ENCODE peak calls at places on chromosome 5, in seven cellular contexts. U, Y, H, V, N, F and A are unnamed samples.

GRCh38 chr5:42059778-42060464 is 134.8 kb downstream of the FBXO4 start:
- DNase-seq in U (no peak), Y (no peak), H (no peak), V (no peak), N (no peak), F (no peak), A (no peak)

GRCh38 chr5:139861021-139861888 is 65.6 kb downstream of the PSD2 start:
- DNase-seq in U (no peak), Y (peak), H (no peak), V (no peak), N (no peak), F (no peak), A (no peak)

GRCh38 chr5:76269259-76269958 is 133.7 kb upstream of the IQGAP2 start:
- DNase-seq in U (no peak), Y (no peak), H (no peak), V (no peak), N (no peak), F (no peak), A (no peak)

GRCh38 chr5:140242890-140243585 is 59.9 kb downstream of the PFDN1 start:
- DNase-seq in U (no peak), Y (no peak), H (no peak), V (no peak), N (no peak), F (no peak), A (no peak)

GRCh38 chr5:128216860-128217531 is 133.4 kb downstream of the SLC12A2 start:
- DNase-seq in U (no peak), Y (peak), H (peak), V (no peak), N (no peak), F (no peak), A (no peak)

GRCh38 chr5:10600629-10601245 is 36.9 kb downstream of the ANKRD33B start:
- DNase-seq in U (no peak), Y (peak), H (no peak), V (no peak), N (no peak), F (no peak), A (no peak)

GRCh38 chr5:140084466-140084865 is 29.4 kb upstream of the PURA start:
- DNase-seq in U (no peak), Y (no peak), H (peak), V (peak), N (no peak), F (no peak), A (no peak)

GRCh38 chr5:10453564-10453963 is 11.9 kb downstream of the ROPN1L start:
- DNase-seq in U (no peak), Y (peak), H (no peak), V (no peak), N (no peak), F (no peak), A (no peak)

GRCh38 chr5:18305288-18305899 is 671.1 kb downstream of the TAF11L14 start:
- DNase-seq in U (no peak), Y (peak), H (no peak), V (no peak), N (peak), F (no peak), A (peak)

GRCh38 chr5:123133438-123134100 is 44.5 kb downstream of the PRDM6 start:
- DNase-seq in U (no peak), Y (no peak), H (no peak), V (no peak), N (peak), F (no peak), A (no peak)

GRCh38 chr5:176740702-176741565 is 69.4 kb upstream of the UNC5A start:
- DNase-seq in U (peak), Y (no peak), H (no peak), V (peak), N (no peak), F (no peak), A (peak)

GRCh38 chr5:134902071-134902801 is 2.7 kb upstream of the PCBD2 start:
- DNase-seq in U (no peak), Y (no peak), H (no peak), V (no peak), N (no peak), F (no peak), A (no peak)

GRCh38 chr5:169646856-169647255 is 9.8 kb downstream of the DOCK2 start:
- DNase-seq in U (no peak), Y (no peak), H (no peak), V (no peak), N (no peak), F (no peak), A (no peak)

GRCh38 chr5:168746893-168747640 is 167.9 kb upstream of the PANK3 start:
- DNase-seq in U (no peak), Y (no peak), H (no peak), V (no peak), N (no peak), F (no peak), A (peak)

GRCh38 chr5:123929055-123929474 is 417.1 kb downstream of the CSNK1G3 start:
- DNase-seq in U (no peak), Y (no peak), H (no peak), V (no peak), N (no peak), F (no peak), A (no peak)

GRCh38 chr5:135990518-135991240 is 35.9 kb upstream of the LECT2 start:
- DNase-seq in U (no peak), Y (no peak), H (no peak), V (no peak), N (no peak), F (no peak), A (no peak)

GRCh38 chr5:2138896-2139295 is 256.2 kb upstream of the IRX4 start:
- DNase-seq in U (no peak), Y (no peak), H (no peak), V (no peak), N (no peak), F (no peak), A (no peak)

GRCh38 chr5:159441441-159441840 is 111.2 kb upstream of the IL12B start:
- DNase-seq in U (no peak), Y (peak), H (peak), V (no peak), N (no peak), F (no peak), A (no peak)

GRCh38 chr5:83368835-83369234 is 102.7 kb upstream of the VCAN start:
- DNase-seq in U (no peak), Y (no peak), H (no peak), V (no peak), N (no peak), F (no peak), A (no peak)

GRCh38 chr5:115429345-115429940 is 115.1 kb downstream of the FEM1C start:
- DNase-seq in U (no peak), Y (no peak), H (no peak), V (no peak), N (no peak), F (no peak), A (no peak)

GRCh38 chr5:6251579-6252102 is 126.7 kb downstream of the MED10 start:
- DNase-seq in U (no peak), Y (no peak), H (no peak), V (no peak), N (no peak), F (no peak), A (no peak)

GRCh38 chr5:52993367-52993766 is 4.2 kb downstream of the ITGA2 start:
- DNase-seq in U (no peak), Y (no peak), H (no peak), V (no peak), N (no peak), F (no peak), A (no peak)

GRCh38 chr5:72649449-72649848 is 142.2 kb upstream of the ZNF366 start:
- DNase-seq in U (no peak), Y (peak), H (no peak), V (peak), N (peak), F (no peak), A (peak)

GRCh38 chr5:126139773-126140172 is 283.4 kb upstream of the GRAMD2B start:
- DNase-seq in U (no peak), Y (no peak), H (no peak), V (no peak), N (peak), F (no peak), A (peak)

GRCh38 chr5:80761966-80762365 is 107.2 kb upstream of the DHFR start:
- DNase-seq in U (no peak), Y (no peak), H (no peak), V (no peak), N (no peak), F (no peak), A (no peak)

GRCh38 chr5:154756871-154757646 is 1.9 kb downstream of the LARP1 start:
- DNase-seq in U (peak), Y (peak), H (peak), V (peak), N (peak), F (peak), A (peak)

GRCh38 chr5:118095100-118095499 is 893.2 kb downstream of the DTWD2 start:
- DNase-seq in U (no peak), Y (no peak), H (no peak), V (no peak), N (peak), F (no peak), A (no peak)
- H3K27ac ChIP-seq in U (no peak), Y (no peak), H (no peak), V (no peak), N (no peak), F (no peak), A (no peak)

DNA sequence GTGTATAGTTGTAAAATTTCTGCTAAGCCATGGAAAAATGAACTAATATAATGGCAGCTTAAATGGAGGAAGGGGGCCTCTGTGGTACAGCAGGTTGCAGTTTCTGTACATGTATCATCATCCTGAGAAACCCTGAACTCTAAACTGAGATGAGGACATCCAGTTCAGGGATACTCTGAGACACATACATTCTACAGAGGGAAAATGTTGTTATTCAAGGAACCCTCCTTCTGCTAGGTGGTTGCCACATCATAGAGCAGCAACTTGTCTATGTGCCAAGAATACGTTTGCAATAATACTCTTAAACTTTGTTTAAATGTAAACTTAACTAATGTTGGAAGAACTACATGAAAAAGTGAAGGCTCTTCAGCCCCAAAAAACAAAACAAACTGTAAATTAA is 1310.8 kb upstream of the WWC1 start:
- DNase-seq in U (no peak), Y (no peak), H (no peak), V (no peak), N (peak), F (no peak), A (no peak)
- H3K27ac ChIP-seq in U (no peak), Y (no peak), H (no peak), V (peak), N (no peak), F (no peak), A (no peak)

GRCh38 chr5:65721775-65722574 is at the start of the genes NLN and SGTB:
- DNase-seq in U (peak), Y (peak), H (peak), V (peak), N (peak), F (peak), A (peak)

GRCh38 chr5:65722575-65723424 is 795 bp downstream of the NLN start:
- DNase-seq in U (no peak), Y (peak), H (peak), V (no peak), N (peak), F (peak), A (peak)

GRCh38 chr5:65718576-65719310 is 3.2 kb downstream of the SGTB start:
- DNase-seq in U (no peak), Y (no peak), H (no peak), V (no peak), N (no peak), F (no peak), A (no peak)

DNA sequence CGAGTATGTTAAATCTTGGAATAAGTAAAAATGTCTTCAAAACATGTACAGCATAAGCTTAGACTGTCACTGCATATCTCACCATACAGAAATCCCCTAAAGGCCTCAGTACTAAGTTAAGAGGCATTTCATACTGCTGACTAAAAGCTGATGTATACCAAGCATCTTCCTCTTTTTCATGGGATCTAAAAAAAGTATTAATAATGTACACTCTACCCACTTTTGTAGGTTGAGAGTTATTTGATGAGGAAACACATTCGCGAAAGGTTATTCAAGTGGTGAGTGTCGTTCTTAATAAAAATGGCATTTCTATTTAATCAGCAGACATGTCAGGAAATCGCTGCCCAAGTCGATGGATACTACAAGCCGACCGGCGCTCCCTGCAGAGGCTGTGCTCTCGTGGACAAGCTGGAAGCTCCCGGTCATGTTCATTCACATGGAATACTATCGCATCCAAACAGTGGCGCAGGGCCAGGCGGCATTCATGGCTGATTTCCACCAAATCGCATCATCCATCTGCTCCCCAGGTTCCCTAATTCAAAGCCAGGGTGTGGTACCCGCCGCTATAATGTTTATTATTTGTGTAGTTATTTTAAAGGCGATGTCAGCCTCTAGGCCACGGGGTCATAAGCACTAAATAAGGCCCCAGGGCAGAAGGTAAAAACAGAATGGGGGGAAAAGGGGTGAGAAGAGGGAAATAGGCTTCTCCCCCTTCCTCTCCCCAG is 697 bp downstream of the SGTB start:
- DNase-seq in U (peak), Y (peak), H (peak), V (peak), N (peak), F (peak), A (peak)
- H3K27ac ChIP-seq in U (peak), Y (peak), H (no peak), V (peak), N (no peak), F (peak), A (no peak)

GRCh38 chr5:178590924-178591423 is 781 bp upstream of the COL23A1 start:
- DNase-seq in U (no peak), Y (peak), H (no peak), V (no peak), N (no peak), F (no peak), A (no peak)
- H3K27ac ChIP-seq in U (no peak), Y (peak), H (no peak), V (peak), N (no peak), F (no peak), A (no peak)

DNA sequence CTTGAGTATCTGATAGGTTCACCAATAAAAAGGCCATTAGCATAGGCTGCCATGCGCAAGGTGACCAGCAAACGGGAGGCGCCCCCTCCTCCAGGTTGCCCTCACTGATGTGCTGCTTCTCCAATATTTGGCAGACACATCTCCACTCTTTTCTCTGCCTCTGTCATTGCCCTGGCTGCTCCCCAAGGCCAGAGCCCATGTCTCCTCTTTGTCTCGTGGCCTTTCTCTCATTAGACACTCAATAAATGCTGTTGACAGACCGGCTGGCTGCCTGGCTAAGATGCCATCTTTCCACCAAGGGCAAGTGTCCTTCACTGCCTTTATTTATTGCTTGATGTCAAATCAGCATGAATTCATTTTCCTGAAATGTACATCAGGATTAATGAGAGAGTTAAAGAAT is 404.0 kb upstream of the KIF2A start:
- DNase-seq in U (no peak), Y (no peak), H (no peak), V (no peak), N (no peak), F (no peak), A (no peak)
- H3K27ac ChIP-seq in U (no peak), Y (no peak), H (no peak), V (no peak), N (no peak), F (no peak), A (no peak)

DNA sequence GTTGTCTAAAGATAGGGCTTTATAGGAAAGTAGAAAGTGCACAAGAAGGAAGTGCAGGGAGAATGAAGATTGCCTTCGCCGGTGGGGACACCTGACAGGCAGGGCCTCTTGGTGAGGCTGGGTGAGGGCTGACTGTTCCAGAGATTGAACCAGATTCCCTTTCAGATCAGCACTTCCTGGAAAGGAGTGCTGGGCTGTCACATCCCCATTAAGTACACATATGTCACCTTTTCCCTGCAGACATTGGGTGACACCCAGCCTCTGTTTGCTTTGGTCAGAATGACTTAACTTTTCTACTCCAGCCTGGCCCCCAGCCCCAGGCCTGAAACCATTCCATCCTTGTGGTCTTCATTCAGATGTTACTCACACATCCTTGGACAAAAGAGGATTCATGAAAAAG is 7.4 kb upstream of the SHROOM1 start:
- DNase-seq in U (peak), Y (no peak), H (no peak), V (no peak), N (no peak), F (no peak), A (no peak)
- H3K27ac ChIP-seq in U (no peak), Y (no peak), H (no peak), V (no peak), N (no peak), F (no peak), A (no peak)

GRCh38 chr5:173839117-173839713 is 48.9 kb upstream of the CPEB4 start:
- DNase-seq in U (no peak), Y (no peak), H (peak), V (no peak), N (no peak), F (no peak), A (no peak)
- H3K27ac ChIP-seq in U (no peak), Y (no peak), H (peak), V (no peak), N (no peak), F (no peak), A (no peak)